ENCODE peak calls at places on chromosomes 1 and 21, in seven cellular contexts. One of them, this sample, is unnamed.

GRCh38 chr1:67618285-67619018 is 66.5 kb upstream of the GADD45A start:
- DNase-seq in AG04450: peak
- DNase-seq in body of pancreas: peak
- DNase-seq in coronary artery: peak
- DNase-seq in PC-9: no peak
- DNase-seq in brain microvascular endothelial cell: peak
- DNase-seq in ovary: peak
- DNase-seq in this sample: no peak

GRCh38 chr1:80656628-80657019 is 1144.1 kb upstream of the ADGRL2 start:
- DNase-seq in body of pancreas: no peak
- DNase-seq in ovary: no peak
- DNase-seq in coronary artery: no peak
- DNase-seq in AG04450: no peak
- DNase-seq in brain microvascular endothelial cell: peak
- DNase-seq in PC-9: no peak
- DNase-seq in this sample: no peak

GRCh38 chr1:43979528-43980254 is 681 bp downstream of the B4GALT2 start:
- DNase-seq in ovary: peak
- DNase-seq in body of pancreas: peak
- DNase-seq in AG04450: no peak
- DNase-seq in coronary artery: no peak
- DNase-seq in PC-9: peak
- DNase-seq in brain microvascular endothelial cell: peak
- DNase-seq in this sample: peak

GRCh38 chr1:234918216-234918841 is 210.3 kb downstream of the TOMM20 start:
- DNase-seq in ovary: no peak
- DNase-seq in brain microvascular endothelial cell: peak
- DNase-seq in coronary artery: no peak
- DNase-seq in PC-9: no peak
- DNase-seq in body of pancreas: peak
- DNase-seq in AG04450: no peak
- DNase-seq in this sample: peak

GRCh38 chr1:7070389-7071029 is 285.3 kb downstream of the CAMTA1 start:
- DNase-seq in body of pancreas: peak
- DNase-seq in brain microvascular endothelial cell: peak
- DNase-seq in AG04450: peak
- DNase-seq in PC-9: no peak
- DNase-seq in coronary artery: no peak
- DNase-seq in ovary: peak
- DNase-seq in this sample: peak

GRCh38 chr1:25820247-25821111 is 725 bp downstream of the MTFR1L start:
- DNase-seq in AG04450: no peak
- DNase-seq in PC-9: peak
- DNase-seq in brain microvascular endothelial cell: peak
- DNase-seq in ovary: peak
- DNase-seq in body of pancreas: peak
- DNase-seq in coronary artery: peak
- DNase-seq in this sample: peak

GRCh38 chr1:40774266-40774998 is 9.2 kb upstream of the KCNQ4 start:
- DNase-seq in PC-9: peak
- DNase-seq in ovary: peak
- DNase-seq in coronary artery: no peak
- DNase-seq in brain microvascular endothelial cell: no peak
- DNase-seq in body of pancreas: peak
- DNase-seq in AG04450: no peak
- DNase-seq in this sample: peak

GRCh38 chr1:214455971-214456867 is 95.2 kb downstream of the PTPN14 start:
- DNase-seq in PC-9: peak
- DNase-seq in brain microvascular endothelial cell: no peak
- DNase-seq in body of pancreas: no peak
- DNase-seq in ovary: no peak
- DNase-seq in AG04450: no peak
- DNase-seq in coronary artery: no peak
- DNase-seq in this sample: no peak

GRCh38 chr1:181662606-181663005 is 179.3 kb downstream of the CACNA1E start:
- DNase-seq in AG04450: no peak
- DNase-seq in body of pancreas: no peak
- DNase-seq in ovary: no peak
- DNase-seq in brain microvascular endothelial cell: no peak
- DNase-seq in PC-9: no peak
- DNase-seq in coronary artery: no peak
- DNase-seq in this sample: no peak

GRCh38 chr21:34344584-34344983 is 19.2 kb upstream of the KCNE2 start:
- DNase-seq in ovary: no peak
- DNase-seq in coronary artery: peak
- DNase-seq in brain microvascular endothelial cell: no peak
- DNase-seq in PC-9: no peak
- DNase-seq in AG04450: no peak
- DNase-seq in body of pancreas: no peak
- DNase-seq in this sample: no peak

GRCh38 chr21:34345091-34345871 is 18.5 kb upstream of the KCNE2 start:
- DNase-seq in ovary: no peak
- DNase-seq in AG04450: no peak
- DNase-seq in body of pancreas: no peak
- DNase-seq in brain microvascular endothelial cell: peak
- DNase-seq in PC-9: no peak
- DNase-seq in coronary artery: peak
- DNase-seq in this sample: peak

GRCh38 chr21:34344058-34344425 is 19.8 kb upstream of the KCNE2 start:
- DNase-seq in brain microvascular endothelial cell: no peak
- DNase-seq in coronary artery: peak
- DNase-seq in PC-9: no peak
- DNase-seq in body of pancreas: no peak
- DNase-seq in ovary: no peak
- DNase-seq in AG04450: no peak
- DNase-seq in this sample: no peak

GRCh38 chr21:34343347-34344057 is 20.3 kb upstream of the KCNE2 start:
- DNase-seq in brain microvascular endothelial cell: no peak
- DNase-seq in coronary artery: peak
- DNase-seq in ovary: no peak
- DNase-seq in PC-9: no peak
- DNase-seq in AG04450: no peak
- DNase-seq in body of pancreas: no peak
- DNase-seq in this sample: no peak

GRCh38 chr21:34345892-34346291 is 17.9 kb upstream of the KCNE2 start:
- DNase-seq in AG04450: peak
- DNase-seq in PC-9: no peak
- DNase-seq in coronary artery: peak
- DNase-seq in brain microvascular endothelial cell: no peak
- DNase-seq in body of pancreas: no peak
- DNase-seq in ovary: no peak
- DNase-seq in this sample: no peak
- H3K27ac ChIP-seq in AG04450: peak
- H3K27ac ChIP-seq in PC-9: no peak
- H3K27ac ChIP-seq in coronary artery: peak
- H3K27ac ChIP-seq in brain microvascular endothelial cell: no peak
- H3K27ac ChIP-seq in body of pancreas: no peak
- H3K27ac ChIP-seq in ovary: no peak
- H3K27ac ChIP-seq in this sample: peak

GRCh38 chr1:202165942-202166843 is 5.8 kb upstream of the PTPN7 start:
- DNase-seq in coronary artery: no peak
- DNase-seq in brain microvascular endothelial cell: no peak
- DNase-seq in body of pancreas: no peak
- DNase-seq in AG04450: no peak
- DNase-seq in ovary: no peak
- DNase-seq in PC-9: no peak
- DNase-seq in this sample: no peak

GRCh38 chr1:202163281-202164270 is 3.2 kb upstream of the PTPN7 start:
- DNase-seq in coronary artery: no peak
- DNase-seq in body of pancreas: no peak
- DNase-seq in PC-9: no peak
- DNase-seq in brain microvascular endothelial cell: no peak
- DNase-seq in AG04450: no peak
- DNase-seq in ovary: no peak
- DNase-seq in this sample: no peak

GRCh38 chr1:202164271-202165037 is 4.1 kb upstream of the PTPN7 start:
- DNase-seq in ovary: no peak
- DNase-seq in PC-9: no peak
- DNase-seq in coronary artery: no peak
- DNase-seq in body of pancreas: no peak
- DNase-seq in brain microvascular endothelial cell: no peak
- DNase-seq in AG04450: no peak
- DNase-seq in this sample: no peak

GRCh38 chr1:202162418-202163280 is 2.2 kb upstream of the PTPN7 start:
- DNase-seq in PC-9: no peak
- DNase-seq in body of pancreas: no peak
- DNase-seq in brain microvascular endothelial cell: no peak
- DNase-seq in ovary: no peak
- DNase-seq in AG04450: no peak
- DNase-seq in coronary artery: no peak
- DNase-seq in this sample: no peak

DNA sequence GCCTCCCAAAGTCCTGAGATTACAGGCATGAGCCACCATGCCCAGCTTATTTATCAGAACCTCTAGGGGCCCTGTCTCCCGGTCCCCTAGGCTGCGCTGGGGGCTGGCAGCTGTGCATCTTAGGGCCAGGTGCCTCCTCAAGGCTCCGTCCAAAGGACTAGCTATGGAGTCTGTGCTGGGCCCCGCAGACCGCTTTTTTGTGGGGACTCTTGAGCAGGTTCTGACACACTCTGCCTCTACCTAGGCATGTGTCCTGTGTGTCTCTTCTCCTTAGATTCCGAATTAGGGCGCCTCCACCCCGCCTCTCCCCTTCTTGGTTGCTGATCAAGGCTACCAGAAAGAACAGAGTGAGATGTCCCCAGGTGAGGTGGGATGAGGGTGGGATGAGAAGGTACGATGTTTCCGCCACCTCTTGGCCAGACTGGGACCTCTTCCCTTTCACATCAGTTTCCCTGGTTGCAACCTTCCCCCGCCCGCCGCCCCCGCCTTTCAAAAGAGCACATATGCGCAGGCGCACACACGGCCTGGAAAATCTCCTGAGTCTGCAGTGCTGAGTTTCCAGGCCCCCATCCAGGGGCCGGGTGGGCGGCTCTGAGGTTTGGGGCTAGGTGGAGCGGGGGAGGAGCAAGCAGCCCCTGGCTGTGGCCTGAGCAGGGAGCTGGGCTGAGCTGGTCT is 5.0 kb upstream of the PTPN7 start:
- DNase-seq in brain microvascular endothelial cell: no peak
- DNase-seq in body of pancreas: no peak
- DNase-seq in PC-9: no peak
- DNase-seq in ovary: no peak
- DNase-seq in AG04450: no peak
- DNase-seq in coronary artery: no peak
- DNase-seq in this sample: no peak
- H3K27ac ChIP-seq in brain microvascular endothelial cell: no peak
- H3K27ac ChIP-seq in body of pancreas: no peak
- H3K27ac ChIP-seq in PC-9: no peak
- H3K27ac ChIP-seq in ovary: peak
- H3K27ac ChIP-seq in AG04450: no peak
- H3K27ac ChIP-seq in coronary artery: no peak
- H3K27ac ChIP-seq in this sample: no peak

GRCh38 chr1:12177156-12177998 is 10.6 kb downstream of the TNFRSF1B start:
- DNase-seq in ovary: no peak
- DNase-seq in coronary artery: no peak
- DNase-seq in AG04450: no peak
- DNase-seq in PC-9: no peak
- DNase-seq in brain microvascular endothelial cell: no peak
- DNase-seq in body of pancreas: no peak
- DNase-seq in this sample: no peak

GRCh38 chr1:12174789-12175455 is 8.1 kb downstream of the TNFRSF1B start:
- DNase-seq in brain microvascular endothelial cell: no peak
- DNase-seq in body of pancreas: no peak
- DNase-seq in AG04450: no peak
- DNase-seq in coronary artery: no peak
- DNase-seq in PC-9: no peak
- DNase-seq in ovary: peak
- DNase-seq in this sample: peak

GRCh38 chr1:12176298-12177118 is 9.7 kb downstream of the TNFRSF1B start:
- DNase-seq in brain microvascular endothelial cell: no peak
- DNase-seq in AG04450: no peak
- DNase-seq in coronary artery: no peak
- DNase-seq in body of pancreas: no peak
- DNase-seq in PC-9: no peak
- DNase-seq in ovary: no peak
- DNase-seq in this sample: no peak

GRCh38 chr1:12173631-12174121 is 6.9 kb downstream of the TNFRSF1B start:
- DNase-seq in brain microvascular endothelial cell: no peak
- DNase-seq in AG04450: no peak
- DNase-seq in coronary artery: no peak
- DNase-seq in PC-9: no peak
- DNase-seq in ovary: peak
- DNase-seq in body of pancreas: peak
- DNase-seq in this sample: peak

GRCh38 chr1:12175456-12175797 is 8.6 kb downstream of the TNFRSF1B start:
- DNase-seq in AG04450: no peak
- DNase-seq in brain microvascular endothelial cell: no peak
- DNase-seq in coronary artery: no peak
- DNase-seq in body of pancreas: no peak
- DNase-seq in PC-9: no peak
- DNase-seq in ovary: peak
- DNase-seq in this sample: no peak
- H3K27ac ChIP-seq in AG04450: no peak
- H3K27ac ChIP-seq in brain microvascular endothelial cell: no peak
- H3K27ac ChIP-seq in coronary artery: peak
- H3K27ac ChIP-seq in body of pancreas: no peak
- H3K27ac ChIP-seq in PC-9: no peak
- H3K27ac ChIP-seq in ovary: no peak
- H3K27ac ChIP-seq in this sample: peak

DNA sequence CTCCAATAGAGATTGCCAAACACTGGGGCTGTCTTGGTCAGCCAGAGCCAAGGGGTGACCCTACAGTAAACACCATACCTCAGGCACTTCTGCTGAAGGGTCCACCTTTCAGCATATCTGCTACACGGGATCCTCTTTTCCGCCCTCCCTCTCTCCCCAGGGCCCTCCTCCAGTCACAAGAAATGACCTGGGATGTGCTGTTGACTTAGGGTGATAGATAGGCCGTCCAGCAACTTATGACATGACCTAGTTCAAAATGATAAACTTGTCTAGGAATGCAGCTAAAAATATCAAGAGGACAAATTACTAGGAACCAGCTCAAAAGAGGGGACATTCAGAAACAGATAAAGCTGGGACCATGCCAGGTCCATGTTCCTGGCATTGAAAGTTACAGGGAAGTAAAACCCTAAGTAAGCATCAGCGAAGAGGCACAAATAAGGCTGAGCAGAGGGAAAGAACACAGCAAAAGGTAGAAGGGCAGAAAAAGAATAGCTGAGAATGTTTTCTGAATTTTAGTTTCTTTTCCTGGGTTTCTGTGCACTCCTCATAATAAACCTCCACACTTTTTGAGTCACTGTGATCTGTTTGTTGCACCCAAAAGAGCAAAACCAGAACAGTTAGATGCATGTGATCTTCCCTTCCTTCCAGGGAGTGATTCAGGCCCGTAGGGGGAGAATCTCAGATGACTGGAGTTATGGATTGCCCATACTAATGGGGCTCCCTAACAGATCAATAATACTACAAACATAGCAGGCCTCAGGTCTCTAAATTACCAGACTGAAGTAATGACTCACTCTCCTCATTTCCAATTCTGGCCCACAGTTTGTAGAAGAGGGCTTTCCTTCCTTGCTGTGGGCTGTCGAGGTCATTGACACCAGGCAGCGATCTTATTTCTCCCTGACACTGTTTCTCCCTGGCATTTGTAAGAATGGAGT is 48.9 kb upstream of the F3 start:
- DNase-seq in coronary artery: no peak
- DNase-seq in body of pancreas: no peak
- DNase-seq in ovary: peak
- DNase-seq in AG04450: no peak
- DNase-seq in PC-9: peak
- DNase-seq in brain microvascular endothelial cell: no peak
- DNase-seq in this sample: no peak
- H3K27ac ChIP-seq in coronary artery: peak
- H3K27ac ChIP-seq in body of pancreas: no peak
- H3K27ac ChIP-seq in ovary: no peak
- H3K27ac ChIP-seq in AG04450: no peak
- H3K27ac ChIP-seq in PC-9: no peak
- H3K27ac ChIP-seq in brain microvascular endothelial cell: no peak
- H3K27ac ChIP-seq in this sample: peak